ENCODE peak calls at places on chromosomes 16 and 17, in five cellular contexts. One of them, this sample, is unnamed.

GRCh38 chr17:12512712-12513355 is 152.9 kb upstream of the MYOCD start:
- DNase-seq in stimulated activated CD8-positive, alpha-beta memory T cell treated with anti-CD3 and anti-CD28 coated beads, Interleukin-4, amount 100 ng/mL, for 24 hours: no peak
- DNase-seq in fibroblast of pulmonary artery: peak
- DNase-seq in HCEC 1CT: peak
- DNase-seq in HEK293T: no peak
- DNase-seq in this sample: peak

GRCh38 chr17:42783062-42783777 is 2.8 kb downstream of the WNK4 start:
- DNase-seq in stimulated activated CD8-positive, alpha-beta memory T cell treated with anti-CD3 and anti-CD28 coated beads, Interleukin-4, amount 100 ng/mL, for 24 hours: no peak
- DNase-seq in fibroblast of pulmonary artery: peak
- DNase-seq in HCEC 1CT: peak
- DNase-seq in HEK293T: no peak
- DNase-seq in this sample: no peak

GRCh38 chr16:47053895-47054294 is 80.4 kb upstream of the DNAJA2 start:
- DNase-seq in stimulated activated CD8-positive, alpha-beta memory T cell treated with anti-CD3 and anti-CD28 coated beads, Interleukin-4, amount 100 ng/mL, for 24 hours: no peak
- DNase-seq in fibroblast of pulmonary artery: no peak
- DNase-seq in HCEC 1CT: no peak
- DNase-seq in HEK293T: no peak
- DNase-seq in this sample: no peak

GRCh38 chr16:13863075-13863765 is 56.7 kb upstream of the ERCC4 start:
- DNase-seq in stimulated activated CD8-positive, alpha-beta memory T cell treated with anti-CD3 and anti-CD28 coated beads, Interleukin-4, amount 100 ng/mL, for 24 hours: no peak
- DNase-seq in fibroblast of pulmonary artery: peak
- DNase-seq in HCEC 1CT: no peak
- DNase-seq in HEK293T: no peak
- DNase-seq in this sample: no peak

GRCh38 chr17:74521701-74522201 is 9.5 kb downstream of the CD300LB start:
- DNase-seq in stimulated activated CD8-positive, alpha-beta memory T cell treated with anti-CD3 and anti-CD28 coated beads, Interleukin-4, amount 100 ng/mL, for 24 hours: no peak
- DNase-seq in fibroblast of pulmonary artery: no peak
- DNase-seq in HCEC 1CT: no peak
- DNase-seq in HEK293T: peak
- DNase-seq in this sample: no peak

GRCh38 chr17:31696184-31696602 is 162.9 kb downstream of the COPRS start:
- DNase-seq in stimulated activated CD8-positive, alpha-beta memory T cell treated with anti-CD3 and anti-CD28 coated beads, Interleukin-4, amount 100 ng/mL, for 24 hours: no peak
- DNase-seq in fibroblast of pulmonary artery: peak
- DNase-seq in HCEC 1CT: peak
- DNase-seq in HEK293T: no peak
- DNase-seq in this sample: peak

GRCh38 chr16:11258553-11259287 is 2.7 kb upstream of the SOCS1 start:
- DNase-seq in stimulated activated CD8-positive, alpha-beta memory T cell treated with anti-CD3 and anti-CD28 coated beads, Interleukin-4, amount 100 ng/mL, for 24 hours: no peak
- DNase-seq in fibroblast of pulmonary artery: no peak
- DNase-seq in HCEC 1CT: no peak
- DNase-seq in HEK293T: no peak
- DNase-seq in this sample: no peak

GRCh38 chr16:87692176-87692575 is 73.6 kb downstream of the KLHDC4 start:
- DNase-seq in stimulated activated CD8-positive, alpha-beta memory T cell treated with anti-CD3 and anti-CD28 coated beads, Interleukin-4, amount 100 ng/mL, for 24 hours: no peak
- DNase-seq in fibroblast of pulmonary artery: no peak
- DNase-seq in HCEC 1CT: no peak
- DNase-seq in HEK293T: no peak
- DNase-seq in this sample: no peak

This sample was measured in A673.